ENCODE peak calls at places on chromosomes 6 and 20, in four cellular contexts. One of them, this sample, is unnamed.

GRCh38 chr20:49656304-49656703 is 57.4 kb downstream of the B4GALT5 start:
- DNase-seq in HL-60: no peak
- DNase-seq in GM12878: no peak
- DNase-seq in K562: no peak
- DNase-seq in this sample: no peak

GRCh38 chr20:41182296-41183212 is 45.2 kb downstream of the PLCG1 start:
- DNase-seq in HL-60: no peak
- DNase-seq in GM12878: no peak
- DNase-seq in K562: no peak
- DNase-seq in this sample: no peak

GRCh38 chr20:34553366-34553867 is 5.1 kb upstream of the MAP1LC3A start:
- DNase-seq in HL-60: no peak
- DNase-seq in GM12878: no peak
- DNase-seq in K562: peak
- DNase-seq in this sample: no peak

GRCh38 chr6:127303917-127304316 is 37.3 kb downstream of the RNF146 start:
- DNase-seq in HL-60: no peak
- DNase-seq in GM12878: no peak
- DNase-seq in K562: no peak
- DNase-seq in this sample: no peak

GRCh38 chr20:45041464-45042337 is 59.2 kb downstream of the KCNS1 start:
- DNase-seq in HL-60: no peak
- DNase-seq in GM12878: no peak
- DNase-seq in K562: no peak
- DNase-seq in this sample: no peak

GRCh38 chr6:30091577-30092381 is 16.2 kb upstream of the RNF39 start:
- DNase-seq in HL-60: no peak
- DNase-seq in GM12878: no peak
- DNase-seq in K562: no peak
- DNase-seq in this sample: no peak

GRCh38 chr20:18666803-18667460 is 79.1 kb downstream of the DTD1 start:
- DNase-seq in HL-60: no peak
- DNase-seq in GM12878: no peak
- DNase-seq in K562: no peak
- DNase-seq in this sample: no peak

GRCh38 chr6:22019877-22020276 is 277.0 kb downstream of the PRL start:
- DNase-seq in HL-60: no peak
- DNase-seq in GM12878: no peak
- DNase-seq in K562: no peak
- DNase-seq in this sample: no peak

GRCh38 chr20:37852666-37853065 is 50.3 kb upstream of the VSTM2L start:
- DNase-seq in HL-60: no peak
- DNase-seq in GM12878: no peak
- DNase-seq in K562: no peak
- DNase-seq in this sample: no peak

GRCh38 chr6:90790058-90790457 is 203.2 kb upstream of the MAP3K7 start:
- DNase-seq in HL-60: no peak
- DNase-seq in GM12878: no peak
- DNase-seq in K562: no peak
- DNase-seq in this sample: no peak

GRCh38 chr6:112282217-112282616 is 27.9 kb upstream of the LAMA4 start:
- DNase-seq in HL-60: no peak
- DNase-seq in GM12878: no peak
- DNase-seq in K562: no peak
- DNase-seq in this sample: no peak

GRCh38 chr6:52042141-52042885 is 45.1 kb downstream of the PKHD1 start:
- DNase-seq in HL-60: no peak
- DNase-seq in GM12878: no peak
- DNase-seq in K562: no peak
- DNase-seq in this sample: no peak

DNA sequence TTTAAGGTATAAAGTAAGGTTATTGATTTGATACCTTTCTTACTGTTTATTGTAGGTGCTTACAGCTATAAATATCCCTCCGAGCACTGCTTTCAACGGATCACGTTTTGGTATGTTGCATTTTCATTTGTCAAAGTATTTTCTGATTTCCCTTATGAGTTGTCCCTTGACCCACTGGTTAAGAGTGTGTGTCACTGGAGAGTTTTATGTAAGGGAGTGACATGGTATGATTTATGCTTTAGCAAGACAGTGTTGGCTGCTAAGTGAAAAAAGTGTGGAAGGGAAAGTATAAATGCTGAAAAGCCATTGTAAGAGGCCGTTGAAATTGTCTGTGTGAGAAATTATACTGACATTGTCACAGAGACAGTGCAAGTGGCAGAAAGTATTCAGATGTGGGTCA is 72.0 kb downstream of the SYCP2 start:
- DNase-seq in HL-60: no peak
- DNase-seq in GM12878: no peak
- DNase-seq in K562: no peak
- DNase-seq in this sample: no peak
- TF ChIP-seq SPI1 in HL-60: no peak
- TF ChIP-seq SPI1 in GM12878: no peak
- TF ChIP-seq SPI1 in K562: no peak
- TF ChIP-seq SPI1 in this sample: no peak

GRCh38 chr6:118551063-118551672 is 3.1 kb downstream of the PLN start:
- DNase-seq in HL-60: no peak
- DNase-seq in GM12878: no peak
- DNase-seq in K562: peak
- DNase-seq in this sample: peak
- TF ChIP-seq SPI1 in HL-60: no peak
- TF ChIP-seq SPI1 in GM12878: no peak
- TF ChIP-seq SPI1 in K562: no peak
- TF ChIP-seq SPI1 in this sample: no peak

GRCh38 chr6:63663882-63664281 is 28.3 kb downstream of the PHF3 start:
- DNase-seq in HL-60: no peak
- DNase-seq in GM12878: no peak
- DNase-seq in K562: no peak
- DNase-seq in this sample: no peak
- TF ChIP-seq SPI1 in HL-60: no peak
- TF ChIP-seq SPI1 in GM12878: no peak
- TF ChIP-seq SPI1 in K562: no peak
- TF ChIP-seq SPI1 in this sample: no peak

GRCh38 chr20:3811421-3812258 is 8.7 kb upstream of the AP5S1 start:
- DNase-seq in HL-60: peak
- DNase-seq in GM12878: no peak
- DNase-seq in K562: peak
- DNase-seq in this sample: no peak
- TF ChIP-seq SPI1 in HL-60: no peak
- TF ChIP-seq SPI1 in GM12878: no peak
- TF ChIP-seq SPI1 in K562: no peak
- TF ChIP-seq SPI1 in this sample: no peak

GRCh38 chr6:42173101-42173500 is at the start of gene GUCA1A:
- DNase-seq in HL-60: no peak
- DNase-seq in GM12878: no peak
- DNase-seq in K562: no peak
- DNase-seq in this sample: no peak

GRCh38 chr6:42177514-42178364 is 4.6 kb downstream of the GUCA1A start:
- DNase-seq in HL-60: no peak
- DNase-seq in GM12878: no peak
- DNase-seq in K562: no peak
- DNase-seq in this sample: no peak

GRCh38 chr6:42179261-42179955 is 6.2 kb downstream of the GUCA1A start:
- DNase-seq in HL-60: no peak
- DNase-seq in GM12878: no peak
- DNase-seq in K562: no peak
- DNase-seq in this sample: no peak

GRCh38 chr6:42176981-42177380 is 3.8 kb downstream of the GUCA1A start:
- DNase-seq in HL-60: no peak
- DNase-seq in GM12878: no peak
- DNase-seq in K562: no peak
- DNase-seq in this sample: no peak

GRCh38 chr6:42175860-42176259 is 2.7 kb downstream of the GUCA1A start:
- DNase-seq in HL-60: no peak
- DNase-seq in GM12878: no peak
- DNase-seq in K562: no peak
- DNase-seq in this sample: no peak
- TF ChIP-seq SPI1 in HL-60: no peak
- TF ChIP-seq SPI1 in GM12878: no peak
- TF ChIP-seq SPI1 in K562: no peak
- TF ChIP-seq SPI1 in this sample: no peak

GRCh38 chr6:40573221-40573620 is 13.9 kb downstream of the LRFN2 start:
- DNase-seq in HL-60: no peak
- DNase-seq in GM12878: no peak
- DNase-seq in K562: no peak
- DNase-seq in this sample: no peak
- TF ChIP-seq SPI1 in HL-60: no peak
- TF ChIP-seq SPI1 in GM12878: peak
- TF ChIP-seq SPI1 in K562: no peak
- TF ChIP-seq SPI1 in this sample: peak

DNA sequence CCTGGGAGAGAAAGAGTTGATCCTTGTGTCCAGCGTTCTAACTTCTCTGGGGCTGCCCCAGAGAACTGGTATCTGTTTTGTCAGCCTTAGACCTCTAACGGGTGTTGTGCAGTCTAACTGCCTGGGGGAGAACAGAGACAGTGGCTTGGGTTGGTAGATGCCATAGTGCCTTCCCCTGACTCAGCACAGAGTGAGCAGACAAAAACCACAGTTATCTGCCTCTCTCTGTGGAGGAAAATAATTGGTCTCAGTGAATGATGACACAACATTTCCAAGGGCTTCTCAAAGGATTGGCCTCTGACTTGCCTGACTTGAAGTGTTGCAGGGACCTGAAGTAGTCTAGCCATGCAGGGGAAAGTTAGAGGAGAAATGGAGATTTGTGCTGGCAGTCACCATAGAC is 226.2 kb upstream of the MAN1A1 start:
- DNase-seq in HL-60: no peak
- DNase-seq in GM12878: no peak
- DNase-seq in K562: peak
- DNase-seq in this sample: no peak
- TF ChIP-seq SPI1 in HL-60: no peak
- TF ChIP-seq SPI1 in GM12878: no peak
- TF ChIP-seq SPI1 in K562: no peak
- TF ChIP-seq SPI1 in this sample: no peak

GRCh38 chr6:111011360-111012142 is 29.7 kb downstream of the RPF2 start:
- DNase-seq in HL-60: no peak
- DNase-seq in GM12878: peak
- DNase-seq in K562: peak
- DNase-seq in this sample: peak
- TF ChIP-seq SPI1 in HL-60: peak
- TF ChIP-seq SPI1 in GM12878: no peak
- TF ChIP-seq SPI1 in K562: no peak
- TF ChIP-seq SPI1 in this sample: no peak

DNA sequence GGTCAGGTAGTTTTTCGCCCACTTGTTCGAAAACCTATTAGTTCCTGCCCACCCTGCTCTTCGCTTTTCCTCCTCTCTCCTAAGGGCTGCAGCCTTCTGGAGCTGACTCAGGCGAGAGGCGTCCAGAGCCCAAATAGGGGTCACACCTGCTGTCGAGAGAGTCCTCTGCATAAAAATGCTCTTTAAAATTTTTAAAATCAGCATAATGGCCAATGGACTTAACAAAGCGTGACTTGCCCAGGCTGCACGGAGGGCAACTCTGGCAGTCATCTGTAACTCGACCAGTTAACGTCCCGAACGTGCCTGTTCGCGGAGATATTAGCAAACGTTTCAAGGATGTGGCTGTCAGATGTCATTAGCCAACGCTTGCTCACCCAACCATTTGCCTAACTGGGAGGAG is 32.2 kb downstream of the TFAP2B start:
- DNase-seq in HL-60: no peak
- DNase-seq in GM12878: no peak
- DNase-seq in K562: no peak
- DNase-seq in this sample: no peak
- TF ChIP-seq SPI1 in HL-60: no peak
- TF ChIP-seq SPI1 in GM12878: no peak
- TF ChIP-seq SPI1 in K562: no peak
- TF ChIP-seq SPI1 in this sample: no peak